ENCODE peak calls at places on chromosomes 16 and 17, in six cellular contexts. Y is CD4-positive, CD25-positive, alpha-beta regulatory T cell; O is caudate nucleus; B is body of pancreas; G is psoas muscle; D is cardiac muscle cell. T is an unnamed sample.

GRCh38 chr17:19010729-19011505 is 6.4 kb upstream of the FAM83G start:
- DNase-seq in Y (no peak), O (no peak), B (no peak), G (peak), D (no peak), T (no peak)

GRCh38 chr17:82871776-82872561 is 32.1 kb upstream of the ZNF750 start:
- DNase-seq in Y (no peak), O (no peak), B (no peak), G (no peak), D (no peak), T (no peak)

GRCh38 chr17:76370261-76370993 is 14.0 kb upstream of the SPHK1 start:
- DNase-seq in Y (no peak), O (no peak), B (peak), G (peak), D (peak), T (peak)

GRCh38 chr17:4584125-4584834 is at the start of gene SMTNL2:
- DNase-seq in Y (no peak), O (no peak), B (no peak), G (peak), D (peak), T (no peak)

GRCh38 chr17:40843242-40843641 is 20.8 kb upstream of the KRT10 start:
- DNase-seq in Y (no peak), O (no peak), B (no peak), G (no peak), D (no peak), T (no peak)

GRCh38 chr17:3555189-3555796 is 2.3 kb downstream of the TRPV3 start:
- DNase-seq in Y (no peak), O (no peak), B (no peak), G (no peak), D (no peak), T (no peak)

GRCh38 chr17:15260376-15261062 is 4.6 kb downstream of the PMP22 start:
- DNase-seq in Y (peak), O (peak), B (peak), G (peak), D (peak), T (no peak)

GRCh38 chr16:84356591-84357116 is 11.7 kb upstream of the ATP2C2 start:
- DNase-seq in Y (no peak), O (no peak), B (no peak), G (no peak), D (no peak), T (no peak)

GRCh38 chr17:80701730-80702129 is 157.1 kb downstream of the RPTOR start:
- DNase-seq in Y (no peak), O (no peak), B (no peak), G (no peak), D (no peak), T (no peak)

GRCh38 chr16:84836234-84836647 is 16.5 kb downstream of the CRISPLD2 start:
- DNase-seq in Y (no peak), O (peak), B (peak), G (peak), D (peak), T (no peak)

GRCh38 chr16:85847036-85847435 is 47.5 kb downstream of the COX4I1 start:
- DNase-seq in Y (no peak), O (no peak), B (no peak), G (no peak), D (no peak), T (no peak)

GRCh38 chr17:38676706-38677504 is 2.1 kb upstream of the EPOP start:
- DNase-seq in Y (peak), O (peak), B (peak), G (peak), D (peak), T (no peak)

GRCh38 chr16:16018705-16019104 is 69.3 kb downstream of the ABCC1 start:
- DNase-seq in Y (no peak), O (no peak), B (no peak), G (no peak), D (no peak), T (no peak)

GRCh38 chr17:78822552-78822951 is 18.1 kb downstream of the USP36 start:
- DNase-seq in Y (no peak), O (no peak), B (no peak), G (no peak), D (peak), T (no peak)

GRCh38 chr16:68686905-68687304 is 41.8 kb downstream of the CDH3 start:
- DNase-seq in Y (no peak), O (no peak), B (no peak), G (no peak), D (no peak), T (no peak)

GRCh38 chr16:88939814-88940195 is 37.2 kb downstream of the CBFA2T3 start:
- DNase-seq in Y (no peak), O (no peak), B (no peak), G (no peak), D (no peak), T (no peak)

GRCh38 chr16:12349950-12350842 is 373.7 kb downstream of the SNX29 start:
- DNase-seq in Y (no peak), O (no peak), B (no peak), G (no peak), D (no peak), T (no peak)

GRCh38 chr16:12356622-12357365 is 380.3 kb downstream of the SNX29 start:
- DNase-seq in Y (no peak), O (no peak), B (no peak), G (no peak), D (no peak), T (no peak)

GRCh38 chr16:12358898-12359297 is 382.4 kb downstream of the SNX29 start:
- DNase-seq in Y (no peak), O (no peak), B (no peak), G (no peak), D (no peak), T (no peak)

GRCh38 chr16:12350945-12351344 is 374.4 kb downstream of the SNX29 start:
- DNase-seq in Y (no peak), O (no peak), B (no peak), G (no peak), D (no peak), T (no peak)

GRCh38 chr16:12354296-12354818 is 377.8 kb downstream of the SNX29 start:
- DNase-seq in Y (no peak), O (no peak), B (no peak), G (no peak), D (no peak), T (no peak)
- H3K27ac ChIP-seq in Y (no peak), O (no peak), B (no peak), G (no peak), D (no peak), T (no peak)

DNA sequence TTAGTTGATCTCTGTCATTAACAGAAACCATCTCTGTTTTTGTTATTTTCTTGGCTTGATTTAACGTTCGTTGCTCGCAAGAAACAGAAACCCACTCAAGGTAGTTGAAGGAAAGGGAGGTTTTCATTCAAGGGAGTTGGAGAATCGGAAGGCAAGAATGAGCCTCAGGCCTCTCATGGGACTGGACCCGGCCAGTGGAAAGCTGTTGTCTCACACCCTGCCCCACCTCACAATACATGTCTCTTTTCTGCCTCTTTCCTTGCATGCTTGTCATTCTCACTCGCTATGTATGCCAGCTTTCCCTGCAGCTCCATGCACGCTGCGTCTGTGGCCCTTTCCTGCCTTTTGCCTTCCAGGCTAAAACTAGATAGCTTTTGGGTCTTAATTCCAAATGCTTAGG is 18.3 kb downstream of the DCAF7 start:
- DNase-seq in Y (no peak), O (no peak), B (no peak), G (no peak), D (no peak), T (no peak)
- H3K27ac ChIP-seq in Y (no peak), O (no peak), B (no peak), G (no peak), D (peak), T (no peak)

GRCh38 chr17:28141333-28141732 is 98.9 kb downstream of the NLK start:
- DNase-seq in Y (no peak), O (no peak), B (no peak), G (no peak), D (no peak), T (no peak)
- H3K27ac ChIP-seq in Y (no peak), O (peak), B (no peak), G (peak), D (no peak), T (no peak)

GRCh38 chr17:48409607-48410006 is 20.4 kb downstream of the SKAP1 start:
- DNase-seq in Y (no peak), O (no peak), B (no peak), G (no peak), D (no peak), T (no peak)

GRCh38 chr17:48416971-48417370 is 13.0 kb downstream of the SKAP1 start:
- DNase-seq in Y (peak), O (no peak), B (no peak), G (no peak), D (no peak), T (no peak)

GRCh38 chr17:48412841-48413240 is 17.2 kb downstream of the SKAP1 start:
- DNase-seq in Y (peak), O (no peak), B (no peak), G (no peak), D (no peak), T (no peak)

GRCh38 chr17:48413613-48414405 is 16.2 kb downstream of the SKAP1 start:
- DNase-seq in Y (peak), O (no peak), B (no peak), G (no peak), D (no peak), T (no peak)
- H3K27ac ChIP-seq in Y (peak), O (no peak), B (no peak), G (no peak), D (no peak), T (no peak)

GRCh38 chr17:2247005-2247404 is 56.6 kb downstream of the SMG6 start:
- DNase-seq in Y (no peak), O (no peak), B (no peak), G (no peak), D (no peak), T (no peak)
- H3K27ac ChIP-seq in Y (no peak), O (no peak), B (no peak), G (no peak), D (no peak), T (no peak)

T was measured in RWPE2.